ENCODE peak calls at places on chromosomes 13 and 19, in six cellular contexts. W is small intestine, R is adrenal gland, L is kidney epithelial cell, Y is K562, N is thoracic aorta. F is an unnamed sample. For H3K27me3, the result is how much of the 10 kb centered on the place peaks cover.

GRCh38 chr19:1133471-1133929 is 29.7 kb downstream of the GPX4 start:
- DNase-seq in R (peak), Y (peak), L (no peak), N (no peak), W (peak), F (no peak)

GRCh38 chr13:45243072-45243471 is 42.2 kb upstream of the KCTD4 start:
- DNase-seq in L (no peak), W (peak), R (no peak), Y (no peak), N (no peak), F (peak)

GRCh38 chr19:43300876-43301765 is 31.8 kb upstream of the PSG9 start:
- DNase-seq in Y (no peak), W (no peak), R (no peak), L (no peak), N (no peak), F (no peak)

GRCh38 chr13:71922191-71922590 is 55.2 kb upstream of the DACH1 start:
- DNase-seq in N (no peak), W (no peak), R (no peak), L (no peak), Y (no peak), F (no peak)

GRCh38 chr19:1862068-1862423 is 1.3 kb downstream of the KLF16 start:
- DNase-seq in N (no peak), R (no peak), Y (no peak), W (peak), L (no peak), F (no peak)

GRCh38 chr19:41646589-41647204 is 19.8 kb upstream of the CEACAM4 start:
- DNase-seq in Y (peak), N (no peak), L (no peak), R (no peak), W (no peak), F (no peak)

GRCh38 chr13:76687467-76687866 is 198.7 kb downstream of the KCTD12 start:
- DNase-seq in N (no peak), W (no peak), L (no peak), Y (no peak), R (no peak), F (no peak)

GRCh38 chr13:46622918-46623256 is 69.9 kb downstream of the LRCH1 start:
- DNase-seq in L (no peak), N (no peak), R (peak), Y (no peak), W (no peak), F (peak)

GRCh38 chr19:29290853-29291252 is 77.9 kb upstream of the UQCRFS1 start:
- DNase-seq in W (no peak), Y (no peak), L (no peak), N (no peak), R (no peak), F (no peak)

GRCh38 chr13:39253774-39254173 is 215.5 kb downstream of the NHLRC3 start:
- DNase-seq in N (no peak), W (no peak), L (no peak), R (no peak), Y (no peak), F (no peak)

GRCh38 chr13:24307211-24308067 is 1.9 kb upstream of the C1QTNF9 start:
- DNase-seq in R (no peak), W (peak), Y (no peak), N (no peak), L (no peak), F (no peak)

GRCh38 chr13:94708971-94709614 is 3.3 kb downstream of the SOX21 start:
- DNase-seq in R (no peak), W (no peak), N (no peak), Y (no peak), L (no peak), F (no peak)

GRCh38 chr13:95253033-95253432 is 48.2 kb downstream of the ABCC4 start:
- DNase-seq in N (no peak), W (no peak), Y (no peak), R (no peak), L (no peak), F (no peak)

GRCh38 chr13:102680842-102681725 is 13.8 kb downstream of the METTL21C start:
- DNase-seq in R (no peak), Y (no peak), L (no peak), W (peak), N (no peak), F (no peak)

GRCh38 chr19:41774515-41774980 is 19.2 kb downstream of the CEACAM6 start:
- DNase-seq in N (no peak), Y (no peak), R (no peak), L (peak), W (peak), F (no peak)

GRCh38 chr19:3604227-3604986 is 2.3 kb downstream of the TBXA2R start:
- DNase-seq in L (no peak), N (no peak), W (no peak), R (no peak), Y (no peak), F (no peak)

GRCh38 chr13:59494560-59494970 is 669.2 kb downstream of the DIAPH3 start:
- DNase-seq in Y (peak), R (peak), L (peak), N (no peak), W (no peak), F (no peak)

GRCh38 chr19:12884926-12885748 is 1.9 kb downstream of the KLF1 start:
- DNase-seq in N (no peak), R (peak), Y (peak), L (no peak), W (peak), F (peak)

GRCh38 chr13:49517461-49517860 is 21.7 kb downstream of the PHF11 start:
- DNase-seq in L (no peak), W (no peak), N (no peak), R (no peak), Y (no peak), F (no peak)

GRCh38 chr19:10518444-10519361 is 1.5 kb upstream of the S1PR5 start:
- DNase-seq in Y (peak), R (no peak), W (no peak), N (no peak), L (no peak), F (no peak)

GRCh38 chr19:13962738-13963602 is 10.7 kb downstream of the DCAF15 start:
- DNase-seq in Y (no peak), R (no peak), N (no peak), L (no peak), W (no peak), F (no peak)

GRCh38 chr13:40013554-40013953 is 358.1 kb downstream of the COG6 start:
- DNase-seq in R (no peak), W (no peak), L (no peak), N (no peak), Y (no peak), F (no peak)

GRCh38 chr13:26473571-26474230 is 83.8 kb upstream of the WASF3 start:
- DNase-seq in L (no peak), N (no peak), R (no peak), W (no peak), Y (no peak), F (no peak)

GRCh38 chr13:109160887-109161669 is 531.7 kb downstream of the MYO16 start:
- DNase-seq in N (no peak), W (no peak), Y (no peak), R (no peak), L (no peak), F (no peak)

GRCh38 chr13:110309159-110309476 is 2.0 kb downstream of the COL4A2 start:
- DNase-seq in N (no peak), Y (no peak), W (peak), L (no peak), R (no peak), F (no peak)
- H3K4me3 ChIP-seq in N (peak), Y (no peak), W (no peak), L (peak), R (no peak), F (peak)

DNA sequence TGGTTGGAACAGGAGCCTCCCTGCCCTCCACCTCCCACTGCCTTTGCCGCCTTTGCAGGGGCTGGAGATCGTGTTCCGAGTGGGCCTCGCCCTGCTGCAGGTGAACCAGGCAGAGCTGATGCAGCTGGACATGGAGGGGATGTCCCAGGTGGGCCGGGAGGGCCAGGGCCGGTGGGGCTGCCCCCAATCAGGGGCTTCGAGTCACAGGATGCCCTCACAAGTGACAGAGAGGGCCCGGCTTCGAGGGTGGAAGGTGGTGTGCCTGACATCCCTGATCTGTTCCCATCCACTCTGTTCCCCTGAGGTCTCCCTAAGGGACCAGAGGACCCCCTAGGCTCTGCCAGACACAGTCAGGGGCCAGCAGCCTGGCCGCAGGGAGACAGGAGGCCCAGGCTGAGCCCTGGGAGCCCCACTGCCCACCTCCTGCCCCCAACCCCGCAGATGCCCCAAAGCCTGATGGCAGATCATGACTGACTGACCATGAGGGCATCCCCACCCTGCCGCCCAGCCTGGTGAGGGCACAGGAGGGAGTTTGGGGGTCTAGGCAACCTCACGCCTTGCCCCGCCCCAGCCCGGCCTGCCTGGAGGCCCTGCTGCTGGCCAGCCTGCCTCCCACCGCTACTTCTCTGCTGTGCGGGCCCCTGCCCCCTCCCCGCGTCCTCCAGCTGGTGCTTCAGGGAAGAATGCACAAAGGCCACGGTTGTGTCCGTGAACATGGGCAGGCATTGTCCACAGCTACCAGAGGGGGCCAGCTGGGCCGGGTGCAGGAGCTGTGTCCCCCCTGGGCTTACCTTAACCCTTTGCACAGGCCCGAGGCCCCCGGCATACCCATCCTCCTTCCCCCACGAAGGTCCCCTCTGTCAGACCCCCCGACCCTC is 21.8 kb downstream of the EVI5L start:
- DNase-seq in W (no peak), Y (no peak), R (no peak), N (no peak), L (no peak), F (no peak)
- H3K27me3 ChIP-seq in W (under half), Y (under half), R (under half), N (under half), L (under half), F (under half)

GRCh38 chr13:31027136-31027535 is 94.7 kb downstream of the TEX26 start:
- DNase-seq in L (no peak), N (no peak), W (no peak), Y (no peak), R (no peak), F (no peak)

GRCh38 chr13:31035162-31035951 is 102.9 kb downstream of the TEX26 start:
- DNase-seq in W (no peak), Y (no peak), N (no peak), R (no peak), L (no peak), F (no peak)

GRCh38 chr13:31029129-31029528 is 96.7 kb downstream of the TEX26 start:
- DNase-seq in N (no peak), Y (no peak), L (no peak), R (no peak), W (no peak), F (no peak)

GRCh38 chr13:31032574-31033095 is 100.2 kb downstream of the TEX26 start:
- DNase-seq in N (no peak), L (no peak), R (no peak), Y (no peak), W (no peak), F (no peak)

DNA sequence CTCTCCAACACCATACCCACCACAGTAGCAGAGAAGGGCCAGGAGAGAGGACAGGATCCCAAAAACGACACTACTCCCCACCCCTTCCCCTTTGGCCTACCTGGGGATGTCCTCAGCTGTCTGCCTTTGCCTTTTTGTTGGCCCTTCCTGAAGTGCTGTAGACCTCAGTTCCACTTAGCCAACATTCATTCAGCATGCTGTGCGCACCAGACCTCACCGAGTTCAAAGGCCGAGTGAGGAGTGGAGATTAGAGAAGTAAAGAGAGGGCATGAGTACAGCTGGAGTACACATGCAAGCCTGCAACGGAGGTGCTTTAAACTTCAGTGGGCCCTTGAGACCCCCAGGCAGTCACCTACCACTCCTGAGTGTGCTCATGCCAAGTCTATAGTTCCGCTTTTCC is 99.0 kb downstream of the TEX26 start:
- DNase-seq in N (no peak), R (no peak), L (no peak), Y (no peak), W (peak), F (no peak)
- H3K4me3 ChIP-seq in N (no peak), R (no peak), L (no peak), Y (no peak), W (no peak), F (no peak)

GRCh38 chr13:111329641-111330040 is 9.2 kb downstream of the TEX29 start:
- DNase-seq in W (no peak), R (no peak), L (no peak), Y (no peak), N (no peak), F (no peak)

GRCh38 chr13:111328111-111328802 is 7.8 kb downstream of the TEX29 start:
- DNase-seq in W (no peak), R (no peak), N (no peak), Y (no peak), L (no peak), F (no peak)

GRCh38 chr13:111328803-111329410 is 8.5 kb downstream of the TEX29 start:
- DNase-seq in L (no peak), N (no peak), Y (no peak), W (no peak), R (no peak), F (no peak)

GRCh38 chr13:111327701-111328100 is 7.3 kb downstream of the TEX29 start:
- DNase-seq in N (no peak), L (no peak), R (no peak), Y (no peak), W (no peak), F (no peak)

GRCh38 chr13:111330211-111330610 is 9.8 kb downstream of the TEX29 start:
- DNase-seq in W (no peak), Y (no peak), R (no peak), L (no peak), N (no peak), F (no peak)
- H3K27me3 ChIP-seq in W (under half), Y (under half), R (under half), L (under half), N (under half), F (under half)

DNA sequence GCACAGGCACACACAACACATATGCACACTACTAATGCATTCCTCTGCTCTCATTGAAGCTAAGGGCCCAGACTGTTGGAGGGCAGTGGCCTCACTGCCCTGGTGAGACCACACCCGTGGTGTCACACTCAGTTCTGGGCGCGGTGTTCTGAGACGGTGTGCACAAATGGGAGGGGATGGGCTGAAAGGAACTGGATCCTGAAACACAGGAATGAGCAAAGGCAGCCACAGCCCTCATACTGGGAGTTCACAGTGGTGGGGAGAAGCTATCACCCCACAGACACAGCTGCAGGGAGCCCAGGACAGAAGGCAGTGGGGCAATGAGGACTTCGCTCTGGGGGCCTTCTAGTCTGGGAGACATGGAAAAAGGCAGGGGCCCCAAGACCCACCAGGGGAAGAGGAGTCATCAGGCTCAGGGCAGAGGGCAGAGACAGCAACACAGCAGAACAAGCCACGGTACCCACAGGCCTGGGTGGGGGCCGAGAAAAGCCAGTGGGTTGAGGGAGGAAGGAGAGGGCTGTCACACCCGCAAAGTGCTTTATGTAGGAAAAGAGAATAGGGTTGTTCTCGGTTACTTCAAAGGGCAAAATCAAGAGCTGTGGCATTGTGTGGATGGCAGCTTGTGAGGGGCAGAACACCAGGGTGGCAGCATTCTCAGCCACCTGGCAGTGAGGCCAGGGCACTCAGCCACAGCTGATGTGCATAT is 75.4 kb upstream of the GPR183 start:
- DNase-seq in R (no peak), W (peak), N (no peak), L (no peak), Y (no peak), F (no peak)
- H3K4me3 ChIP-seq in R (no peak), W (no peak), N (no peak), L (no peak), Y (no peak), F (no peak)

DNA sequence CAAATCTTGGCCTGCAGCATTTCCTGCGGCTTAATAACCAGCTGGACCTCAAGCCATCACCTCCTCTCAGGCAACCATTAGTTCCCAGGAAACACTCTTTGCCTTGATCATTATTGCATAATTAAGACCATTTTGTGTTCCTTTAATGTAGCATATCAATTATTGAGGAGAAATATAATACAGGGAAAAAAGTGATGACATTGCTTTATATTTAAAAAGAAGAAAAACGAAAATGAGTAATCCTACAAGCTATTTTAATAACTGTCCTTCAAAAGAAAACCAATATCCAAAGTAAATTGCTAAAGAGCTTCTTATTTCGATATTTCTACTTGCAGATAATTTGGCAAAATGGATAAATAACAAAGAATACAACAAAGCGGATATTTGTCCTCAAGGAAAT is 1084.7 kb downstream of the EFNB2 start:
- DNase-seq in R (no peak), Y (no peak), L (no peak), W (no peak), N (no peak), F (no peak)
- H3K27me3 ChIP-seq in R (under half), Y (under half), L (under half), W (under half), N (under half), F (under half)

F was measured in heart left ventricle.